ENCODE peak calls at places on chromosomes 4 and X, in five cellular contexts. Q is MM.1S, K is hepatocyte, I is OCI-LY7, W is SK-N-SH. B is an unnamed sample. For H3K9me2, the result is how much of the 10 kb centered on the place peaks cover.

GRCh38 chrX:63560601-63561218 is 209.6 kb upstream of the SPIN4 start:
- DNase-seq in Q (peak), K (peak), I (no peak), W (peak), B (peak)

GRCh38 chr4:54543088-54543795 is 114.5 kb upstream of the KIT start:
- DNase-seq in Q (no peak), K (no peak), I (no peak), W (no peak), B (no peak)

GRCh38 chr4:117478702-117479101 is 393.3 kb upstream of the TRAM1L1 start:
- DNase-seq in Q (no peak), K (no peak), I (no peak), W (no peak), B (no peak)

GRCh38 chr4:136400829-136401228 is 1131.5 kb downstream of the PCDH18 start:
- DNase-seq in Q (no peak), K (no peak), I (no peak), W (peak), B (no peak)

GRCh38 chr4:27318740-27319139 is 458.1 kb downstream of the STIM2 start:
- DNase-seq in Q (no peak), K (peak), I (peak), W (peak), B (peak)

GRCh38 chr4:52126946-52127345 is 75.8 kb downstream of the SPATA18 start:
- DNase-seq in Q (no peak), K (no peak), I (no peak), W (peak), B (no peak)

GRCh38 chrX:130994671-130995070 is 63.5 kb upstream of the ARHGAP36 start:
- DNase-seq in Q (peak), K (peak), I (peak), W (peak), B (peak)

GRCh38 chrX:124829930-124830329 is 483.6 kb downstream of the SH2D1A start:
- DNase-seq in Q (no peak), K (no peak), I (peak), W (no peak), B (peak)

GRCh38 chr4:94676910-94677309 is 80.8 kb upstream of the BMPR1B start:
- DNase-seq in Q (no peak), K (peak), I (no peak), W (no peak), B (no peak)

GRCh38 chr4:187128226-187128625 is 404.6 kb upstream of the FAT1 start:
- DNase-seq in Q (no peak), K (no peak), I (no peak), W (no peak), B (no peak)

GRCh38 chr4:66048861-66049260 is 378.6 kb upstream of the EPHA5 start:
- DNase-seq in Q (no peak), K (no peak), I (no peak), W (no peak), B (no peak)

GRCh38 chrX:40006025-40007017 is 91.4 kb downstream of the BCOR start:
- DNase-seq in Q (peak), K (peak), I (no peak), W (peak), B (no peak)

GRCh38 chrX:49175435-49175834 is 3.7 kb downstream of the PLP2 start:
- DNase-seq in Q (no peak), K (no peak), I (no peak), W (no peak), B (no peak)
- H3K4me3 ChIP-seq in Q (no peak), K (no peak), I (no peak), W (no peak), B (no peak)

GRCh38 chr4:17066972-17067371 is 168.5 kb upstream of the LDB2 start:
- DNase-seq in Q (no peak), K (peak), I (no peak), W (no peak), B (no peak)

GRCh38 chr4:17065821-17066220 is 167.4 kb upstream of the LDB2 start:
- DNase-seq in Q (no peak), K (no peak), I (no peak), W (no peak), B (no peak)

GRCh38 chr4:17066241-17066640 is 167.8 kb upstream of the LDB2 start:
- DNase-seq in Q (no peak), K (no peak), I (no peak), W (no peak), B (no peak)

GRCh38 chr4:17068396-17068795 is 170.0 kb upstream of the LDB2 start:
- DNase-seq in Q (no peak), K (no peak), I (no peak), W (no peak), B (no peak)

DNA sequence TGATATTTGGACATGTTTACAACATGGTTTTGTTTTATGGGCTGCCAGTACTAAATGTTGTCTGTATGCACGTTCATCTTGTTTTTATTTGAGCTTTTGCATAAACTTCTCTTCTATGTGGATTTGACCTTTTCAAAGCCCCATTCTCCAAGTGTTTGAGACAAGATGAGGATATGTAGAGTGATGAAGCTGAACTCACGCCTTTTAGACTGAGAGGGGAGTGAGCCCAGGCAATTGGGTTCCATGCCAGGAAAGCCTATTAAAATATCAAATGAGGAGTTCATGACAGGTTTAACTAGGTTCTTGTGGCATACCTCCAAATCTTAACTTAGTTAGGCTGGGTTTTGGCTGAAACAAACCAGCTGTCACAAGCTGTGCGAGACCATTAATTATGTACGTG is 170.4 kb upstream of the LDB2 start:
- DNase-seq in Q (no peak), K (peak), I (no peak), W (no peak), B (no peak)
- H3K9me2 ChIP-seq in Q (under half), K (under half), I (under half), W (under half), B (under half)

DNA sequence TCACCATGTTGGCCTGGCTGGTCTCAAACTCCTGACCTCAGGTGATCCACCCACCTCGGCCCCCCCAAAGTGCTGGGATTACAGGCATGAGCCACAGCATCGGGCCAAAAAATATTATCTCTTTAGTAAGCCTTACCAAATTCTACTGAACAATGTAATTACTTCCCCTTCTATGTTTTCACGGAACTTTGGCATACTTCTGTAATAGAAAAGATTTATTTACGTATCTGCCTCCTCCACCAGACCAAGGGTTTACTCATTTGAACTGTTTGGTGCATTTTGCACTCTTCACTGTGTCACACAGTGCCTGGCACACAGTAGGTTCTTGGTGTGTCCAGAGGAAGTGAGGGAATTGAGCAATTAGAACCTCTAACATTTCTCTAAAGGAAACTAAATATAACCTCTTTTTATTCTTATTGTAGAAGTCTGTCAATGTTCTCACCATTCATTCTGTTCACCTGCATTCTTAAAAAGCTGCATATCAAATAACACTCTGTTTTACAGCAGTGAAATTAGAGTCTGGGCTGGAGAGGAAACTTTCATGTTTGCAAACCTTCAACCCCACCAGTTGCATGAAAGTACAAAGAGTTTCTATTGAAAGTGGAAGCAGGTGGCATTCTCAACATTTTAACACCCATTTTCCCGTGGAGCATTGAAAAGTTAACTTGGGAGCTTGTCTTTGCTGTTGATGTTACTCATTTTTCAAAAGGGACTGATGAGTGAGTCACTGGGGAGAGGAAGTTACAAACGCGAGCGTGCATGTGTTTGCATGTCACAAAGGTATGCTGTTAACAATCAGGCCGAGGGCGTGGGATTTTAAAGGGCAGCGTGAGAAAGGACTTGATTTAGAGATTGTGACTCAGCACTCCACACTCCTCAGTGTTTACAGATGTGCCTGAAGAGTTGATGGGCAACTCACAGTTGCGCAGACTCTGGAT is 314.1 kb downstream of the STK32B start:
- DNase-seq in Q (peak), K (peak), I (no peak), W (no peak), B (no peak)
- H3K4me3 ChIP-seq in Q (no peak), K (no peak), I (no peak), W (no peak), B (no peak)

GRCh38 chr4:8471211-8471875 is 30.8 kb downstream of the TRMT44 start:
- DNase-seq in Q (no peak), K (no peak), I (no peak), W (peak), B (no peak)
- H3K9me2 ChIP-seq in Q (under half), K (under half), I (under half), W (under half), B (under half)

GRCh38 chr4:8278009-8278395 is 8.4 kb downstream of the HTRA3 start:
- DNase-seq in Q (no peak), K (no peak), I (no peak), W (no peak), B (no peak)
- H3K4me3 ChIP-seq in Q (no peak), K (no peak), I (no peak), W (no peak), B (no peak)

GRCh38 chr4:37904824-37905223 is 13.9 kb downstream of the TBC1D1 start:
- DNase-seq in Q (no peak), K (no peak), I (no peak), W (no peak), B (no peak)
- H3K9me2 ChIP-seq in Q (under half), K (under half), I (under half), W (under half), B (under half)

GRCh38 chr4:90757529-90757928 is 630.3 kb downstream of the CCSER1 start:
- DNase-seq in Q (no peak), K (no peak), I (no peak), W (no peak), B (no peak)
- H3K4me3 ChIP-seq in Q (no peak), K (no peak), I (no peak), W (no peak), B (no peak)

GRCh38 chr4:184053476-184053875 is 148.4 kb downstream of the STOX2 start:
- DNase-seq in Q (no peak), K (no peak), I (no peak), W (no peak), B (no peak)
- H3K9me2 ChIP-seq in Q (under half), K (under half), I (under half), W (under half), B (under half)

B was measured in Karpas-422.